ENCODE peak calls at places on chromosomes 4 and X, in four cellular contexts. F is transverse colon, A is breast epithelium, L is HepG2. N is an unnamed sample.

GRCh38 chr4:185142563-185142910 is 529 bp upstream of the SLC25A4 start:
- DNase-seq in A (no peak), L (peak; percentile 37), F (no peak), N (no peak)

GRCh38 chr4:111475696-111476095 is 669.6 kb upstream of the FAM241A start:
- DNase-seq in L (no peak), F (no peak), A (no peak), N (no peak)

GRCh38 chrX:134171661-134172587 is 65.1 kb upstream of the CCDC160 start:
- DNase-seq in L (no peak), F (no peak), A (no peak), N (peak; percentile 64)

GRCh38 chr4:54400802-54401201 is 171.7 kb downstream of the PDGFRA start:
- DNase-seq in L (no peak), A (no peak), F (no peak), N (no peak)

GRCh38 chr4:88697588-88698329 is at the start of gene NAP1L5:
- DNase-seq in F (peak; percentile 73), L (no peak), A (peak; percentile 58), N (peak; percentile 58)

GRCh38 chr4:56062527-56062926 is 113.8 kb downstream of the CEP135 start:
- DNase-seq in A (no peak), L (no peak), F (no peak), N (no peak)

GRCh38 chr4:6134612-6135220 is 65.6 kb downstream of the JAKMIP1 start:
- DNase-seq in F (no peak), A (no peak), L (peak; percentile 48), N (peak; percentile 77)

GRCh38 chr4:144649646-144650045 is 3.7 kb downstream of the HHIP start:
- DNase-seq in A (no peak), F (no peak), L (no peak), N (no peak)

GRCh38 chrX:134753185-134754008 is 95.1 kb upstream of the PLAC1 start:
- DNase-seq in L (peak; percentile 1), A (no peak), F (no peak), N (no peak)

GRCh38 chrX:50812995-50813842 is 775 bp downstream of the SHROOM4 start:
- DNase-seq in L (no peak), A (no peak), F (peak; percentile 25), N (peak; percentile 57)

GRCh38 chr4:65658117-65658516 is 12.2 kb downstream of the EPHA5 start:
- DNase-seq in L (no peak), F (no peak), A (no peak), N (no peak)

GRCh38 chr4:14168919-14169318 is 541.4 kb upstream of the BOD1L1 start:
- DNase-seq in L (no peak), F (peak; percentile 23), A (peak; percentile 34), N (no peak)

GRCh38 chr4:113657834-113658233 is 103.7 kb downstream of the CAMK2D start:
- DNase-seq in A (no peak), F (no peak), L (no peak), N (no peak)

GRCh38 chr4:60482921-60483351 is 717.2 kb upstream of the ADGRL3 start:
- DNase-seq in A (no peak), L (no peak), F (no peak), N (no peak)

GRCh38 chrX:1093586-1094538 is 118.6 kb downstream of the CRLF2 start:
- DNase-seq in F (no peak), A (no peak), L (no peak), N (peak; percentile 22)

GRCh38 chr4:29539226-29539625 is 1180.9 kb upstream of the PCDH7 start:
- DNase-seq in L (no peak), F (no peak), A (no peak), N (no peak)

GRCh38 chrX:39667191-39667590 is 430.6 kb downstream of the BCOR start:
- DNase-seq in F (no peak), L (no peak), A (no peak), N (no peak)

GRCh38 chr4:180281726-180282125 is 1961.5 kb upstream of the TENM3 start:
- DNase-seq in F (no peak), L (no peak), A (no peak), N (no peak)

GRCh38 chr4:189525304-189525703 is 415.4 kb upstream of the FRG1 start:
- DNase-seq in A (no peak), L (no peak), F (no peak), N (no peak)

GRCh38 chr4:73055241-73055897 is 14.1 kb downstream of the COX18 start:
- DNase-seq in A (no peak), L (no peak), F (no peak), N (no peak)

GRCh38 chrX:18702362-18703195 is 4.9 kb upstream of the PPEF1 start:
- DNase-seq in L (no peak), A (no peak), F (no peak), N (no peak)

GRCh38 chr4:138301536-138301935 is 59.4 kb upstream of the SLC7A11 start:
- DNase-seq in F (no peak), A (no peak), L (no peak), N (no peak)

GRCh38 chr4:155703486-155704227 is 37.0 kb downstream of the GUCY1A1 start:
- DNase-seq in L (no peak), A (no peak), F (no peak), N (no peak)

GRCh38 chr4:118989098-118990080 is 100.7 kb downstream of the SYNPO2 start:
- DNase-seq in L (no peak), F (no peak), A (no peak), N (no peak)

GRCh38 chrX:154526901-154527675 is 11.1 kb upstream of the FAM3A start:
- DNase-seq in A (peak; percentile 72), L (peak; percentile 56), F (peak; percentile 84), N (peak; percentile 82)

GRCh38 chrX:84118315-84118714 is 69.7 kb downstream of the RPS6KA6 start:
- DNase-seq in L (no peak), A (no peak), F (no peak), N (no peak)

GRCh38 chr4:26126135-26126718 is 194.6 kb upstream of the RBPJ start:
- DNase-seq in F (no peak), A (no peak), L (no peak), N (no peak)

GRCh38 chr4:165403667-165404066 is 24.9 kb downstream of the CPE start:
- DNase-seq in L (no peak), F (no peak), A (no peak), N (no peak)

GRCh38 chrX:79117078-79117477 is 27.4 kb upstream of the GPR174 start:
- DNase-seq in A (no peak), L (no peak), F (no peak), N (no peak)

DNA sequence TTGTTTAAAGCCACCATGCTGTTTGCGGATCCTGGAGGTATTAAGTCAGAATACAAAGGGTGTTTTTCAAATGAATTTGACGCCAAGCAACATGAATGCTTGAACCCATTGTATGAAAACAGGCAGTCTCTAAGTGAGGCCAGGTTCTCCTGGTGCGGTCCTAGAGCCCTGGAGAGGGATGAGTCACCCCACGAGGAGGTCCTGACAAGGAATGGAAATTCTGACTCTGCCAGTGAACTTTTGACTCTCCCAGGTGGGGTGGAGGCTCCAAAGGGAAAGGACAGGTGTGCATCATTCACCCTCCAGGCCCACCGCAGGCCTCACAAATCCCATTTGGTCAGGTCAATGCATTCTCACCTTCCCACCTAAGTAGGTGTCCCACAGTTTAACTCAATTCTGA is 1.5 kb downstream of the TRIM2 start:
- DNase-seq in L (no peak), A (no peak), F (peak; percentile 80), N (peak; percentile 24)
- H3K4me3 ChIP-seq in L (no peak overlapping the region), A (no peak overlapping the region), F (peak overlapping the region; percentile 49), N (peak overlapping the region; percentile 15)

GRCh38 chrX:48468247-48468671 is 1.8 kb downstream of the SLC38A5 start:
- DNase-seq in F (peak; percentile 62), A (no peak), L (no peak), N (peak; percentile 58)

GRCh38 chrX:48470833-48471118 is 716 bp upstream of the SLC38A5 start:
- DNase-seq in A (no peak), F (no peak), L (peak; percentile 52), N (no peak)

GRCh38 chrX:48467331-48467761 is 2.7 kb downstream of the SLC38A5 start:
- DNase-seq in L (no peak), A (no peak), F (no peak), N (peak; percentile 62)

GRCh38 chrX:48470110-48470832 is at the start of gene SLC38A5:
- DNase-seq in A (no peak), F (peak; percentile 35), L (peak; percentile 60), N (no peak)

DNA sequence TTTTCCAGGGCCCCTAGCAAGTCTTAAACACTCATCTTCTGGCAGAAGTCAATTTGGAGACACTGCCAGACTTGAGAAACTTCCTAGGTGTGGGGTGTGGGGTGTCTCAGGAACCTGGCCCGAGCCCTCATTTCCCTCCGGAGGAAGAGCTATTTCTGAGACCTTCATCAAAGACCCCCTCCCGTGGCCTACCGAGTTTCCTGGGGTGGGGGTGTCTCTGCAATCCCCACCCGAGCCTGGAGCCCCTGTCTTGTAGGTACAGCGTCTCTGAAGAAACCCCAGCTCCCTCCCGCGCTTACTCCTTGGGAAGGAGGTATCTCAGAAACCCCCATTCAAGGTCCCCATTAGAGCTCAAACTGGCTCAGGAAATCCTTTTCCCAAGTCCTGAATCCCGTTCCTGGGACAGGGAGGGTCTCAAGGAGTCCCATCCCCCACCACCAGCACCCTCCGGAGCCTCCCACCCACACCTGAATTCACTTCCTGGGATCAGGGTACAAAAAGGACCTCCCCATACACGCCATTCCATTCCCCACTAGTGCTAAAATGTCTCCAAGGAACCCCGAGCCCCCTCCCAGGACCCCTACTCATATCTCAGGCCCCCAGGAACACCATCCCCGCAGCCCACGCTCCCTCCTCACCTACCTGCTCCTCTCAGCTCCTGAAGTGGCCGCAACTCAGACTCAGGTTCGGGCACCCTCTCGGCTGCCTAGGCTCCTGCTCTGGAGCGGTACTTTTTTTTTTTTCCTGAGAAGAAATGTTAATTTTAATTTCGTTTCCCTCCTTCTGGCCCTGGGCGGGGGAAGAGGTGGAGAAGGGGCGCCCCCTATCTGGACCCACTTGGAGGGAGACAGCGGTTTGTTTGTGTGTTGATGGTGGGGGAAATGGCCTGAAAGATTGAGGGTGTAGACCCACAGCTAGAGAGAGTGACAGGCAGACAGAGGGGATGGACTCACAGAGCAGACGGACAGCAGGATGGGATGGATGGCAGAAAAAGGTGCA is 1.1 kb downstream of the SLC38A5 start:
- DNase-seq in F (peak; percentile 31), A (no peak), L (no peak), N (peak; percentile 73)
- H3K27me3 ChIP-seq in F (no peaks in the 10 kb centered on the region), A (peaks cover 58% of the 10 kb centered on the region), L (no peaks in the 10 kb centered on the region), N (no peaks in the 10 kb centered on the region)

GRCh38 chrX:152993933-152994332 is at the start of gene PNMA5:
- DNase-seq in A (no peak), F (no peak), L (no peak), N (peak; percentile 17)
- H3K36me3 ChIP-seq in A (no peaks in the 10 kb centered on the region), F (no peaks in the 10 kb centered on the region), L (no peaks in the 10 kb centered on the region), N (no peaks in the 10 kb centered on the region)

GRCh38 chr4:40201898-40202297 is 5.1 kb downstream of the RHOH start:
- DNase-seq in A (no peak), F (no peak), L (no peak), N (no peak)
- H3K4me3 ChIP-seq in A (no peak overlapping the region), F (no peak overlapping the region), L (no peak overlapping the region), N (no peak overlapping the region)

GRCh38 chr4:37629713-37630112 is 56.5 kb downstream of the RELL1 start:
- DNase-seq in A (no peak), L (no peak), F (no peak), N (no peak)
- H3K27me3 ChIP-seq in A (no peaks in the 10 kb centered on the region), L (no peaks in the 10 kb centered on the region), F (no peaks in the 10 kb centered on the region), N (no peaks in the 10 kb centered on the region)

GRCh38 chr4:2511645-2512131 is 24.8 kb upstream of the FAM193A start:
- DNase-seq in F (no peak), L (no peak), A (no peak), N (no peak)
- H3K36me3 ChIP-seq in F (no peaks in the 10 kb centered on the region), L (peaks cover 44% of the 10 kb centered on the region), A (peaks cover 7% of the 10 kb centered on the region), N (peaks cover 46% of the 10 kb centered on the region)

GRCh38 chrX:11759461-11760311 is 1.6 kb downstream of the MSL3 start:
- DNase-seq in L (peak; percentile 88), A (peak; percentile 81), F (peak; percentile 84), N (peak; percentile 88)
- H3K4me3 ChIP-seq in L (peak overlapping the region; percentile 85), A (peak overlapping the region; percentile 84), F (peak overlapping the region; percentile 83), N (peak overlapping the region; percentile 73)

GRCh38 chrX:89124985-89125384 is 378.0 kb downstream of the CPXCR1 start:
- DNase-seq in F (no peak), A (no peak), L (no peak), N (no peak)
- H3K27me3 ChIP-seq in F (no peaks in the 10 kb centered on the region), A (peaks cover 6% of the 10 kb centered on the region), L (no peaks in the 10 kb centered on the region), N (no peaks in the 10 kb centered on the region)

N was measured in H7.